ENCODE peak calls at places on chromosomes 11 and 22, in seven cellular contexts. I is epithelial cell of esophagus, F is pancreas, G is endodermal cell, X is GM06990, V is heart right ventricle, R is fibroblast of mammary gland. T is an unnamed sample.

GRCh38 chr11:124681421-124681820 is 7.7 kb downstream of the SPA17 start:
- DNase-seq in R (no peak), F (no peak), V (no peak), G (no peak), X (no peak), I (no peak), T (no peak)

GRCh38 chr11:93476796-93477195 is 66.4 kb downstream of the SMCO4 start:
- DNase-seq in G (no peak), F (no peak), V (no peak), I (peak; percentile 95), X (no peak), R (peak; percentile 21), T (peak; percentile 97)

GRCh38 chr22:22731374-22731676 is 86.9 kb downstream of the GGTLC2 start:
- DNase-seq in V (no peak), G (no peak), X (no peak), F (no peak), R (no peak), I (no peak), T (no peak)

GRCh38 chr11:76610871-76611475 is 59.6 kb downstream of the LRRC32 start:
- DNase-seq in F (no peak), X (no peak), R (no peak), I (no peak), V (peak; percentile 74), G (peak; percentile 70), T (no peak)

GRCh38 chr22:30881361-30882180 is 87.0 kb downstream of the MORC2 start:
- DNase-seq in I (no peak), R (no peak), V (peak; percentile 53), X (no peak), F (peak; percentile 37), G (peak; percentile 85), T (no peak)

GRCh38 chr11:111185259-111185658 is 60.3 kb upstream of the POU2AF2 start:
- DNase-seq in I (no peak), V (no peak), F (no peak), G (no peak), X (no peak), R (peak; percentile 52), T (no peak)

GRCh38 chr11:74179234-74180126 is 8.4 kb downstream of the PPME1 start:
- DNase-seq in R (peak; percentile 46), I (peak; percentile 28), X (no peak), F (no peak), G (no peak), V (no peak), T (peak; percentile 39)

GRCh38 chr11:64987998-64988854 is 8.5 kb downstream of the BATF2 start:
- DNase-seq in X (no peak), R (no peak), V (no peak), F (no peak), G (no peak), I (no peak), T (no peak)

GRCh38 chr22:23285734-23286133 is 105.4 kb downstream of the BCR start:
- DNase-seq in X (no peak), V (no peak), F (no peak), R (no peak), G (no peak), I (no peak), T (no peak)

GRCh38 chr11:764322-765024 is 12.8 kb downstream of the GATD1 start:
- DNase-seq in F (no peak), R (no peak), I (no peak), X (no peak), V (no peak), G (no peak), T (no peak)

GRCh38 chr11:119920666-119921065 is 191.7 kb upstream of the NECTIN1 start:
- DNase-seq in V (no peak), F (no peak), R (no peak), X (no peak), I (no peak), G (no peak), T (no peak)
- TF ChIP-seq CTCF in V (no peak), F (no peak), R (no peak), X (no peak), I (no peak), G (no peak), T (no peak)

GRCh38 chr22:50481045-50481439 is 301 bp upstream of the ADM2 start:
- DNase-seq in I (no peak), G (no peak), R (no peak), F (peak; percentile 55), V (no peak), X (no peak), T (no peak)
- H3K4me3 ChIP-seq in I (peak overlapping the region; percentile 22), G (peak overlapping the region; percentile 74), R (no peak overlapping the region), F (peak overlapping the region; percentile 51), V (peak overlapping the region; percentile 34), X (peak overlapping the region; percentile 58), T (peak overlapping the region; percentile 96)

GRCh38 chr22:35177811-35178210 is 79.5 kb upstream of the HMGXB4 start:
- DNase-seq in V (no peak), I (no peak), F (no peak), R (no peak), G (peak; percentile 71), X (no peak), T (no peak)
- TF ChIP-seq CTCF in V (no peak), I (no peak), F (no peak), R (no peak), G (peak; percentile 64), X (peak; percentile 17), T (no peak)

DNA sequence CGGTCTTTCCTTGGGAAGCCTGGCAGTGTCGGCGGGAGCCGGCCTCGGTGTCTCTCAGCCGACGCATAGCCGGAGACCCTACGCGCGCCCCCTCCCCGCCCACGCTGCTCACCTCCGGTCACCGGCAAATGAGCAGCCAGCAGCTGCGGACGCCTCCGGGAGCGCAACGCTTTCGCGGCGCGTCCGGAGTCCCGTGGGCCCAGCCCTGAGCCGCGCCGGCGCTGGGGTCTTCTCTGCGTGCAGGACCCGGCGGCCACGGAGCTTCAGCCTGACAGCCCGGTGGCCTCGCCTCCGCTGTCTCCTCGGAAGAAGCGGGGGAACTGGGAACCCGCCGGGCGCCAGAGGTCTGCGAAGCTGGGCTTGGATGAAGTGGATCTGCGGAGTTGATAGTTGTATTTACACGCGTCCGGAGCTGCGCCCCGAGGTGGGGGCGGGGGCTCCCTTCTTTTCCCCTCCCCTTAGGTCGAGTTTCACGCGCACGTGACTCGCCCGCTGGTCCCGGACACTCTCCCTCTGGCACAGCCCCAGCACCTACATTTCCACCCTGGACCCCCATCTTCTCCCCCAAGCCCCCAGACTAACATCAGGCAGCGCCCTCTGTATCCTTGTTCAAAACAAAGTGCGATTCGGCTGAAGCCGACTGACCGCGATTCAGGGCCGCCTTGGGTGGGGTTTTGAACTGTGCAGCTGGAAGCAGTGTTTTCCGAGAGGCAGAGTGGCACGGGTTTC is at the start of gene SLC43A1:
- DNase-seq in R (peak; percentile 59), X (peak; percentile 71), F (peak; percentile 81), G (peak; percentile 72), I (peak; percentile 27), V (peak; percentile 54), T (no peak)
- H3K4me3 ChIP-seq in R (peak within 1 kb of the TSS; percentile 84), X (peak within 1 kb of the TSS; percentile 87), F (peak within 1 kb of the TSS; percentile 76), G (peak within 1 kb of the TSS; percentile 81), I (peak within 1 kb of the TSS; percentile 57), V (peak within 1 kb of the TSS; percentile 94), T (peak within 1 kb of the TSS; percentile 45)